ENCODE peak calls at places on chromosome 21, in five cellular contexts. C is DMS53; V is ureter; G is H54; E is stimulated activated CD8-positive, alpha-beta memory T cell treated with anti-CD3 and anti-CD28 coated beads, Interleukin-7, amount 100 ng/mL, for 24 hours. L is an unnamed sample.

GRCh38 chr21:37532868-37533780 is 166.6 kb downstream of the DYRK1A start:
- DNase-seq in C (peak), V (no peak), E (no peak), G (peak), L (peak)

GRCh38 chr21:44789880-44790279 is 11.7 kb downstream of the UBE2G2 start:
- DNase-seq in V (no peak), C (no peak), E (no peak), G (no peak), L (no peak)

GRCh38 chr21:44455524-44456206 is 355 bp downstream of the LRRC3 start:
- DNase-seq in C (peak), E (no peak), G (no peak), V (no peak), L (peak)

GRCh38 chr21:18493420-18493819 is 89.8 kb upstream of the TMPRSS15 start:
- DNase-seq in E (no peak), C (no peak), V (no peak), G (peak), L (no peak)

GRCh38 chr21:32138658-32139057 is 140.2 kb downstream of the MIS18A start:
- DNase-seq in V (no peak), E (no peak), G (no peak), C (no peak), L (no peak)

GRCh38 chr21:45592208-45592619 is 50.0 kb upstream of the SLC19A1 start:
- DNase-seq in C (peak), E (peak), G (no peak), V (no peak), L (peak)

GRCh38 chr21:43348801-43349261 is 78.1 kb downstream of the SIK1 start:
- DNase-seq in G (no peak), E (no peak), V (no peak), C (no peak), L (no peak)

GRCh38 chr21:44499631-44500030 is 40.4 kb downstream of the KRTAP10-1 start:
- DNase-seq in C (no peak), V (no peak), E (no peak), G (no peak), L (no peak)

GRCh38 chr21:26077523-26077922 is 93.0 kb downstream of the APP start:
- DNase-seq in G (no peak), C (no peak), E (no peak), V (no peak), L (no peak)

GRCh38 chr21:35921471-35921870 is 138.9 kb downstream of the SETD4 start:
- DNase-seq in V (no peak), G (no peak), E (no peak), C (no peak), L (no peak)

GRCh38 chr21:33552093-33552998 is 9.5 kb downstream of the SON start:
- DNase-seq in E (no peak), C (peak), V (no peak), G (no peak), L (no peak)

GRCh38 chr21:38875694-38876492 is 70.2 kb downstream of the ETS2 start:
- DNase-seq in C (peak), G (no peak), E (no peak), V (no peak), L (no peak)

GRCh38 chr21:16913010-16913409 is 599.8 kb upstream of the CXADR start:
- DNase-seq in C (peak), G (no peak), E (no peak), V (no peak), L (peak)

GRCh38 chr21:37057614-37058013 is 15.3 kb downstream of the PIGP start:
- DNase-seq in E (no peak), C (no peak), V (no peak), G (no peak), L (no peak)

GRCh38 chr21:41745971-41746743 is 20.7 kb downstream of the RIPK4 start:
- DNase-seq in E (no peak), G (no peak), V (no peak), C (peak), L (peak)

GRCh38 chr21:17114019-17114418 is 398.8 kb upstream of the CXADR start:
- DNase-seq in G (no peak), C (no peak), E (no peak), V (no peak), L (no peak)

GRCh38 chr21:33406493-33406892 is 3.3 kb downstream of the IFNGR2 start:
- DNase-seq in V (no peak), C (no peak), G (no peak), E (no peak), L (no peak)

GRCh38 chr21:33902349-33902748 is 13.3 kb downstream of the ATP5PO start:
- DNase-seq in G (no peak), V (no peak), E (no peak), C (no peak), L (no peak)

GRCh38 chr21:44836666-44837471 is 19.0 kb upstream of the SUMO3 start:
- DNase-seq in C (peak), V (peak), G (peak), E (no peak), L (no peak)

GRCh38 chr21:39119696-39120290 is 63.5 kb downstream of the PSMG1 start:
- DNase-seq in E (no peak), G (no peak), V (no peak), C (no peak), L (no peak)

GRCh38 chr21:27831821-27832569 is 865.1 kb upstream of the ADAMTS5 start:
- DNase-seq in G (no peak), E (no peak), C (no peak), V (no peak), L (no peak)